ENCODE peak calls at places on chromosomes 12 and 14, in ten cellular contexts. C is A673; X is left cardiac atrium; K is stimulated activated CD4-positive, alpha-beta T cell treated with anti-CD3 and anti-CD28 coated beads, TNF-alpha, amount 100 ng/mL, for 1 hour; M is adipocyte; W is choroid plexus epithelial cell; O is mesothelial cell of epicardium; B is K562; A is RWPE1; R is A549. F is an unnamed sample.

GRCh38 chr12:50551866-50552265 is 47.1 kb downstream of the DIP2B start:
- DNase-seq in C (no peak), X (no peak), K (no peak), M (no peak), W (no peak), O (no peak), B (no peak), A (no peak), R (no peak), F (no peak)

GRCh38 chr12:24360057-24360456 is 410.6 kb upstream of the SOX5 start:
- DNase-seq in C (peak; percentile 35), X (no peak), K (no peak), M (no peak), W (peak; percentile 48), O (no peak), B (no peak), A (no peak), R (no peak), F (no peak)

GRCh38 chr12:21894792-21895392 is 46.3 kb downstream of the ABCC9 start:
- DNase-seq in C (no peak), X (no peak), K (no peak), M (peak; percentile 14), W (no peak), O (no peak), B (no peak), A (no peak), R (no peak), F (no peak)

GRCh38 chr14:54776361-54777001 is 126.1 kb downstream of the GCH1 start:
- DNase-seq in C (peak; percentile 55), X (peak; percentile 44), K (no peak), M (peak; percentile 84), W (peak; percentile 52), O (no peak), B (no peak), A (no peak), R (no peak), F (peak; percentile 36)

GRCh38 chr14:96204151-96205058 is at the start of gene BDKRB2:
- DNase-seq in C (peak; percentile 82), X (peak; percentile 69), K (no peak), M (peak; percentile 96), W (peak; percentile 86), O (peak; percentile 46), B (peak; percentile 10), A (peak; percentile 90), R (peak; percentile 94), F (peak; percentile 67)

GRCh38 chr14:104768437-104769323 is 15.7 kb downstream of the SIVA1 start:
- DNase-seq in C (peak; percentile 87), X (peak; percentile 88), K (peak; percentile 68), M (peak; percentile 93), W (peak; percentile 85), O (peak; percentile 80), B (peak; percentile 83), A (peak; percentile 65), R (peak; percentile 74), F (peak; percentile 87)

GRCh38 chr14:37122288-37122687 is 50.1 kb downstream of the SLC25A21 start:
- DNase-seq in C (peak; percentile 6), X (no peak), K (no peak), M (peak; percentile 65), W (peak; percentile 64), O (no peak), B (no peak), A (peak; percentile 72), R (peak; percentile 7), F (no peak)

GRCh38 chr14:104957146-104958113 is 20.7 kb downstream of the AHNAK2 start:
- DNase-seq in C (no peak), X (peak; percentile 15), K (no peak), M (no peak), W (no peak), O (no peak), B (no peak), A (no peak), R (no peak), F (no peak)

GRCh38 chr12:52670961-52671360 is 9.2 kb downstream of the KRT1 start:
- DNase-seq in C (no peak), X (no peak), K (no peak), M (no peak), W (no peak), O (no peak), B (no peak), A (peak; percentile 53), R (no peak), F (no peak)

GRCh38 chr12:128693115-128693514 is 130.6 kb downstream of the SLC15A4 start:
- DNase-seq in C (no peak), X (no peak), K (no peak), M (no peak), W (no peak), O (no peak), B (no peak), A (no peak), R (no peak), F (no peak)

GRCh38 chr14:54564071-54564798 is 2.7 kb upstream of the SAMD4A start:
- DNase-seq in C (peak; percentile 67), X (no peak), K (no peak), M (peak; percentile 82), W (peak; percentile 67), O (no peak), B (peak; percentile 15), A (peak; percentile 16), R (peak; percentile 24), F (no peak)

GRCh38 chr12:6541371-6542165 is 7.3 kb downstream of the GAPDH start:
- DNase-seq in C (no peak), X (peak; percentile 42), K (no peak), M (no peak), W (no peak), O (no peak), B (no peak), A (no peak), R (no peak), F (peak; percentile 28)

GRCh38 chr12:3084742-3085141 is 7.6 kb downstream of the TSPAN9 start:
- DNase-seq in C (no peak), X (no peak), K (no peak), M (no peak), W (no peak), O (no peak), B (no peak), A (no peak), R (no peak), F (no peak)

GRCh38 chr14:26841920-26842741 is 244.3 kb upstream of the NOVA1 start:
- DNase-seq in C (peak; percentile 42), X (peak; percentile 33), K (no peak), M (peak; percentile 96), W (peak; percentile 94), O (no peak), B (no peak), A (peak; percentile 64), R (peak; percentile 34), F (peak; percentile 63)

GRCh38 chr14:52996493-52996892 is 45.6 kb upstream of the FERMT2 start:
- DNase-seq in C (no peak), X (no peak), K (no peak), M (no peak), W (no peak), O (no peak), B (no peak), A (no peak), R (no peak), F (no peak)

GRCh38 chr14:27587103-27587502 is 989.3 kb upstream of the NOVA1 start:
- DNase-seq in C (no peak), X (no peak), K (no peak), M (no peak), W (no peak), O (no peak), B (no peak), A (no peak), R (no peak), F (no peak)

GRCh38 chr12:42502671-42503070 is 86.9 kb downstream of the PRICKLE1 start:
- DNase-seq in C (no peak), X (no peak), K (no peak), M (peak; percentile 56), W (no peak), O (no peak), B (no peak), A (no peak), R (no peak), F (no peak)

GRCh38 chr14:98943907-98944306 is 328.1 kb downstream of the BCL11B start:
- DNase-seq in C (no peak), X (no peak), K (no peak), M (no peak), W (no peak), O (no peak), B (no peak), A (no peak), R (no peak), F (no peak)

GRCh38 chr12:97758102-97758501 is 295.5 kb downstream of the RMST start:
- DNase-seq in C (no peak), X (no peak), K (no peak), M (no peak), W (no peak), O (no peak), B (no peak), A (no peak), R (no peak), F (no peak)

GRCh38 chr12:48736456-48736855 is 19.9 kb upstream of the CCNT1 start:
- DNase-seq in C (no peak), X (no peak), K (no peak), M (no peak), W (no peak), O (no peak), B (no peak), A (no peak), R (no peak), F (no peak)

GRCh38 chr12:58140395-58140794 is 199.0 kb downstream of the ATP23 start:
- DNase-seq in C (no peak), X (no peak), K (no peak), M (no peak), W (no peak), O (no peak), B (no peak), A (no peak), R (no peak), F (no peak)

GRCh38 chr12:101021911-101022388 is 188.1 kb downstream of the SLC5A8 start:
- DNase-seq in C (peak; percentile 59), X (no peak), K (no peak), M (peak; percentile 89), W (peak; percentile 80), O (no peak), B (no peak), A (peak; percentile 62), R (peak; percentile 14), F (peak; percentile 32)

GRCh38 chr12:42266579-42267230 is 28.7 kb upstream of the YAF2 start:
- DNase-seq in C (no peak), X (no peak), K (no peak), M (no peak), W (no peak), O (no peak), B (no peak), A (no peak), R (no peak), F (no peak)

GRCh38 chr12:75978677-75979076 is 52.9 kb downstream of the PHLDA1 start:
- DNase-seq in C (no peak), X (no peak), K (no peak), M (no peak), W (no peak), O (no peak), B (no peak), A (no peak), R (no peak), F (no peak)

GRCh38 chr12:34016361-34016760 is 5.9 kb upstream of the ALG10 start:
- DNase-seq in C (no peak), X (no peak), K (no peak), M (no peak), W (no peak), O (no peak), B (no peak), A (no peak), R (no peak), F (no peak)

GRCh38 chr12:94149781-94150482 is 1.6 kb downstream of the PLXNC1 start:
- DNase-seq in C (no peak), X (peak; percentile 40), K (no peak), M (peak; percentile 34), W (peak; percentile 62), O (no peak), B (no peak), A (no peak), R (no peak), F (no peak)

GRCh38 chr12:11923067-11923466 is 147.7 kb upstream of the BCL2L14 start:
- DNase-seq in C (no peak), X (no peak), K (no peak), M (no peak), W (no peak), O (no peak), B (no peak), A (no peak), R (no peak), F (no peak)

GRCh38 chr14:63616015-63616414 is 25.7 kb downstream of the WDR89 start:
- DNase-seq in C (no peak), X (no peak), K (no peak), M (no peak), W (peak; percentile 21), O (no peak), B (no peak), A (no peak), R (no peak), F (no peak)